ENCODE peak calls at places on chromosomes 5 and 9, in nine cellular contexts. Z is stimulated activated CD4-positive, alpha-beta T cell treated with anti-CD3 and anti-CD28 coated beads, Interleukin-4, amount 100 ng/mL, for 1 hour; S is tibial artery; M is M059J; E is activated CD4-positive, alpha-beta T cell treated with anti-CD3 and anti-CD28 coated beads for 1 hour; C is stimulated activated CD8-positive, alpha-beta memory T cell treated with anti-CD3 and anti-CD28 coated beads, Interleukin-7, amount 100 ng/mL, for 1 hour; F is posterior cingulate gyrus; X is myocyte; P is OCI-M1. V is an unnamed sample.

GRCh38 chr5:103021310-103021709 is 98.6 kb downstream of the GIN1 start:
- DNase-seq in C (no peak), F (no peak), M (peak; percentile 86), E (no peak), S (no peak), P (peak; percentile 80), Z (no peak), X (peak; percentile 17), V (no peak)

GRCh38 chr9:135299651-135300345 is 179.8 kb upstream of the PPP1R26 start:
- DNase-seq in C (no peak), E (no peak), F (no peak), X (no peak), P (no peak), M (no peak), S (no peak), Z (no peak), V (no peak)

GRCh38 chr9:132372177-132373095 is 17.6 kb upstream of the SETX start:
- DNase-seq in X (no peak), F (no peak), S (peak; percentile 76), E (no peak), P (peak; percentile 51), M (peak; percentile 77), C (no peak), Z (no peak), V (no peak)

GRCh38 chr9:116237456-116237855 is 83.9 kb downstream of the PAPPA start:
- DNase-seq in M (no peak), E (no peak), S (no peak), Z (no peak), F (no peak), P (no peak), X (no peak), C (no peak), V (no peak)

GRCh38 chr9:133606722-133607053 is 2.5 kb downstream of the FAM163B start:
- DNase-seq in F (peak; percentile 70), E (no peak), X (no peak), S (no peak), Z (no peak), M (no peak), P (no peak), C (no peak), V (no peak)

GRCh38 chr9:132069046-132069898 is 10.4 kb downstream of the MED27 start:
- DNase-seq in S (no peak), P (no peak), X (peak; percentile 75), C (no peak), E (no peak), M (peak; percentile 84), F (no peak), Z (no peak), V (no peak)

GRCh38 chr9:81318571-81318970 is 370.8 kb downstream of the TLE1 start:
- DNase-seq in X (peak; percentile 68), Z (no peak), P (no peak), E (no peak), S (no peak), M (peak; percentile 91), C (no peak), F (no peak), V (no peak)

GRCh38 chr9:64773491-64773931 is 511.5 kb downstream of the FOXD4L5 start:
- DNase-seq in M (peak; percentile 4), E (no peak), P (no peak), S (no peak), Z (peak; percentile 1), C (no peak), X (peak; percentile 2), F (no peak), V (no peak)

GRCh38 chr5:94705427-94705826 is 87.0 kb downstream of the SLF1 start:
- DNase-seq in S (no peak), X (no peak), P (no peak), M (no peak), Z (no peak), E (no peak), F (no peak), C (no peak), V (no peak)

GRCh38 chr5:57937025-57937424 is 454.4 kb upstream of the ACTBL2 start:
- DNase-seq in F (no peak), C (no peak), S (no peak), P (no peak), E (no peak), X (no peak), Z (no peak), M (no peak), V (no peak)

GRCh38 chr5:10671041-10672008 is 89.7 kb downstream of the DAP start:
- DNase-seq in F (no peak), X (no peak), S (no peak), M (no peak), Z (no peak), E (no peak), C (no peak), P (no peak), V (no peak)

V was measured in NCI-H1436 treated with DMSO at 0.1 percent for 48 hours.